ENCODE peak calls at places on chromosomes 12 and 14, in eight cellular contexts. J is activated gamma-delta T cell treated with Interleukin-2 at 50 U/mL for 16 hours, G is GM03348, D is adipocyte, E is colonic mucosa, Q is mesendoderm, T is Peyer's patch, A is fibroblast of villous mesenchyme. R is an unnamed sample.

GRCh38 chr14:72404106-72404774 is 472.0 kb downstream of the RGS6 start:
- DNase-seq in J (no peak), G (no peak), D (no peak), E (no peak), Q (no peak), T (no peak), A (no peak), R (no peak)

GRCh38 chr14:76918751-76919421 is 92.7 kb downstream of the LRRC74A start:
- DNase-seq in J (no peak), G (peak), D (peak), E (peak), Q (peak), T (peak), A (peak), R (peak)

GRCh38 chr12:125341422-125341821 is 276.2 kb downstream of the AACS start:
- DNase-seq in J (no peak), G (no peak), D (no peak), E (no peak), Q (no peak), T (no peak), A (no peak), R (no peak)

GRCh38 chr12:52847335-52848102 is 1.3 kb downstream of the KRT78 start:
- DNase-seq in J (no peak), G (no peak), D (no peak), E (no peak), Q (no peak), T (no peak), A (no peak), R (no peak)

GRCh38 chr12:103444983-103445382 is 50.8 kb downstream of the C12orf42 start:
- DNase-seq in J (no peak), G (no peak), D (no peak), E (no peak), Q (peak), T (no peak), A (no peak), R (no peak)

GRCh38 chr12:56634837-56635538 is 4.9 kb upstream of the BAZ2A start:
- DNase-seq in J (peak), G (peak), D (peak), E (peak), Q (peak), T (peak), A (peak), R (peak)

GRCh38 chr12:67449591-67450052 is 180.5 kb downstream of the CAND1 start:
- DNase-seq in J (no peak), G (no peak), D (no peak), E (no peak), Q (no peak), T (no peak), A (no peak), R (no peak)

GRCh38 chr12:51217968-51218606 is at the start of gene POU6F1:
- DNase-seq in J (peak), G (peak), D (peak), E (peak), Q (peak), T (peak), A (peak), R (peak)

GRCh38 chr12:97168804-97169203 is 261.7 kb downstream of the NEDD1 start:
- DNase-seq in J (no peak), G (no peak), D (no peak), E (no peak), Q (peak), T (no peak), A (no peak), R (no peak)

GRCh38 chr12:51381226-51382079 is 9.8 kb downstream of the GALNT6 start:
- DNase-seq in J (no peak), G (peak), D (peak), E (no peak), Q (no peak), T (no peak), A (peak), R (no peak)

GRCh38 chr14:101948666-101949205 is 15.6 kb upstream of the DYNC1H1 start:
- DNase-seq in J (no peak), G (peak), D (no peak), E (no peak), Q (no peak), T (peak), A (no peak), R (no peak)

GRCh38 chr14:77307099-77307496 is 13.6 kb downstream of the POMT2 start:
- DNase-seq in J (no peak), G (peak), D (no peak), E (no peak), Q (no peak), T (no peak), A (no peak), R (no peak)

GRCh38 chr12:49806877-49807276 is 21.3 kb downstream of the NCKAP5L start:
- DNase-seq in J (no peak), G (no peak), D (no peak), E (no peak), Q (no peak), T (no peak), A (no peak), R (no peak)

GRCh38 chr12:29581641-29582040 is 84.2 kb upstream of the OVCH1 start:
- DNase-seq in J (no peak), G (no peak), D (peak), E (no peak), Q (no peak), T (no peak), A (peak), R (no peak)

GRCh38 chr12:56628671-56629458 is 1.3 kb downstream of the BAZ2A start:
- DNase-seq in J (peak), G (peak), D (peak), E (peak), Q (peak), T (peak), A (peak), R (peak)

GRCh38 chr14:49497725-49498348 is 88.3 kb downstream of the RPS29 start:
- DNase-seq in J (no peak), G (peak), D (peak), E (no peak), Q (peak), T (no peak), A (peak), R (peak)

GRCh38 chr12:53053223-53054111 is 3.6 kb downstream of the TNS2 start:
- DNase-seq in J (peak), G (no peak), D (peak), E (peak), Q (peak), T (peak), A (no peak), R (no peak)

GRCh38 chr12:123912415-123913385 is 59.9 kb downstream of the CCDC92 start:
- DNase-seq in J (no peak), G (no peak), D (no peak), E (no peak), Q (peak), T (no peak), A (no peak), R (no peak)

GRCh38 chr12:132965796-132966195 is 9.7 kb upstream of the ZNF605 start:
- DNase-seq in J (no peak), G (no peak), D (no peak), E (no peak), Q (no peak), T (no peak), A (no peak), R (no peak)

GRCh38 chr12:12807970-12808702 is 5.0 kb upstream of the DDX47 start:
- DNase-seq in J (peak), G (no peak), D (peak), E (no peak), Q (no peak), T (peak), A (peak), R (no peak)

GRCh38 chr14:71688576-71688975 is 243.7 kb upstream of the RGS6 start:
- DNase-seq in J (no peak), G (peak), D (peak), E (peak), Q (no peak), T (no peak), A (no peak), R (no peak)

GRCh38 chr12:7130791-7131501 is 775 bp downstream of the CLSTN3 start:
- DNase-seq in J (peak), G (peak), D (peak), E (peak), Q (peak), T (peak), A (peak), R (peak)

GRCh38 chr12:56469007-56469930 is 891 bp downstream of the SPRYD4 start:
- DNase-seq in J (no peak), G (peak), D (no peak), E (peak), Q (no peak), T (peak), A (no peak), R (no peak)

GRCh38 chr14:74980398-74980745 is 22.3 kb upstream of the EIF2B2 start:
- DNase-seq in J (no peak), G (no peak), D (no peak), E (no peak), Q (no peak), T (peak), A (no peak), R (no peak)

GRCh38 chr14:105419305-105420091 is at the start of gene MTA1:
- DNase-seq in J (peak), G (peak), D (peak), E (peak), Q (peak), T (peak), A (peak), R (no peak)

GRCh38 chr14:90549794-90550591 is 153.2 kb downstream of the CALM1 start:
- DNase-seq in J (no peak), G (no peak), D (no peak), E (no peak), Q (no peak), T (no peak), A (no peak), R (no peak)

R was measured in HFFc6.